ENCODE peak calls at places on chromosomes 16 and 17, in six cellular contexts. S is uterus; T is activated CD4-positive, alpha-beta T cell treated with anti-CD3 and anti-CD28 coated beads, Interleukin-2, amount 50 U/mL, for 1 hour; V is thoracic aorta; F is stromal cell of bone marrow; G is NCI-H2081. Q is an unnamed sample.
A peak's percentile ranks its signal among the peaks of the same experiment; 100 is the strongest.

GRCh38 chr16:84045001-84045817 is 2.6 kb upstream of the SLC38A8 start:
- DNase-seq in G (no peak), S (no peak), F (no peak), T (no peak), V (no peak), Q (no peak)

GRCh38 chr16:68802190-68802589 is 41.1 kb upstream of the TANGO6 start:
- DNase-seq in S (no peak), T (no peak), V (no peak), G (no peak), F (peak; percentile 79), Q (no peak)

GRCh38 chr17:66949501-66949900 is 15.0 kb upstream of the CACNG4 start:
- DNase-seq in F (peak; percentile 2), S (no peak), V (no peak), T (no peak), G (no peak), Q (no peak)

GRCh38 chr16:31427441-31428276 is 501 bp downstream of the COX6A2 start:
- DNase-seq in S (peak; percentile 69), T (peak; percentile 52), V (no peak), G (no peak), F (no peak), Q (no peak)

GRCh38 chr16:4888428-4889135 is 41.3 kb downstream of the UBN1 start:
- DNase-seq in G (peak; percentile 6), S (no peak), V (no peak), T (no peak), F (no peak), Q (peak; percentile 72)

GRCh38 chr17:7889166-7889584 is 586 bp downstream of the CHD3 start:
- DNase-seq in S (peak; percentile 91), G (peak; percentile 95), V (peak; percentile 94), F (peak; percentile 90), T (peak; percentile 37), Q (peak; percentile 99)

GRCh38 chr17:74089869-74090464 is 113.5 kb upstream of the RPL38 start:
- DNase-seq in S (no peak), V (no peak), G (peak; percentile 61), T (peak; percentile 19), F (peak; percentile 13), Q (peak; percentile 25)

GRCh38 chr17:68627956-68628355 is 26.8 kb upstream of the FAM20A start:
- DNase-seq in F (no peak), T (no peak), G (no peak), S (peak; percentile 44), V (no peak), Q (peak; percentile 26)

GRCh38 chr16:8253718-8254117 is 336.6 kb downstream of the TMEM114 start:
- DNase-seq in S (no peak), T (no peak), G (no peak), V (no peak), F (no peak), Q (no peak)

GRCh38 chr17:72421128-72422092 is 300.6 kb downstream of the SOX9 start:
- DNase-seq in S (no peak), F (peak; percentile 65), V (no peak), T (no peak), G (peak; percentile 72), Q (no peak)

GRCh38 chr16:8943001-8943763 is 20.5 kb downstream of the USP7 start:
- DNase-seq in F (no peak), V (no peak), G (no peak), S (no peak), T (no peak), Q (no peak)

GRCh38 chr17:62902573-62903229 is 63.3 kb upstream of the TANC2 start:
- DNase-seq in S (no peak), F (no peak), G (no peak), T (no peak), V (no peak), Q (no peak)

GRCh38 chr17:82121660-82122629 is 23.9 kb upstream of the FASN start:
- DNase-seq in V (no peak), T (no peak), F (no peak), G (no peak), S (no peak), Q (no peak)

GRCh38 chr17:57257911-57258885 is 1.9 kb downstream of the MSI2 start:
- DNase-seq in S (no peak), F (no peak), V (no peak), G (no peak), T (no peak), Q (no peak)

GRCh38 chr16:14562691-14563491 is 67.2 kb downstream of the PARN start:
- DNase-seq in T (no peak), G (no peak), V (no peak), S (no peak), F (peak; percentile 42), Q (no peak)

GRCh38 chr16:57775661-57776469 is 26.4 kb downstream of the KIFC3 start:
- DNase-seq in V (no peak), S (no peak), T (no peak), F (no peak), G (peak; percentile 54), Q (no peak)

GRCh38 chr16:78895661-78896060 is 704.9 kb downstream of the MAF start:
- DNase-seq in G (no peak), T (no peak), V (no peak), F (peak; percentile 72), S (no peak), Q (no peak)

GRCh38 chr17:55601874-55602364 is 90.7 kb upstream of the SMIM36 start:
- DNase-seq in G (peak; percentile 8), S (no peak), T (peak; percentile 7), V (no peak), F (no peak), Q (no peak)

GRCh38 chr17:43848601-43849000 is 1.6 kb downstream of the CD300LG start:
- DNase-seq in S (no peak), F (no peak), G (no peak), V (no peak), T (no peak), Q (no peak)

GRCh38 chr17:82943339-82943738 is 103.5 kb upstream of the ZNF750 start:
- DNase-seq in V (no peak), F (no peak), T (no peak), S (peak; percentile 10), G (no peak), Q (no peak)

Q was measured in LNCaP clone FGC.